ENCODE peak calls at places on chromosomes 3 and 15, in seven cellular contexts. One of them, this sample, is unnamed.

GRCh38 chr3:42505849-42506410 is 3.5 kb downstream of the VIPR1 start:
- DNase-seq in keratinocyte: no peak
- DNase-seq in psoas muscle: no peak
- DNase-seq in RPMI7951: no peak
- DNase-seq in iPS-NIHi11: no peak
- DNase-seq in occipital lobe: no peak
- DNase-seq in naive thymus-derived CD8-positive, alpha-beta T cell: no peak
- DNase-seq in this sample: no peak

GRCh38 chr15:75195122-75195765 is 6.4 kb upstream of the C15orf39 start:
- DNase-seq in naive thymus-derived CD8-positive, alpha-beta T cell: no peak
- DNase-seq in occipital lobe: no peak
- DNase-seq in keratinocyte: no peak
- DNase-seq in RPMI7951: no peak
- DNase-seq in psoas muscle: no peak
- DNase-seq in iPS-NIHi11: peak
- DNase-seq in this sample: no peak

GRCh38 chr15:65355173-65355982 is 22.4 kb downstream of the IGDCC3 start:
- DNase-seq in RPMI7951: no peak
- DNase-seq in keratinocyte: no peak
- DNase-seq in occipital lobe: peak
- DNase-seq in iPS-NIHi11: peak
- DNase-seq in psoas muscle: no peak
- DNase-seq in naive thymus-derived CD8-positive, alpha-beta T cell: no peak
- DNase-seq in this sample: no peak

GRCh38 chr15:29937956-29938355 is 115.7 kb upstream of the TJP1 start:
- DNase-seq in RPMI7951: peak
- DNase-seq in iPS-NIHi11: no peak
- DNase-seq in keratinocyte: no peak
- DNase-seq in occipital lobe: no peak
- DNase-seq in psoas muscle: no peak
- DNase-seq in naive thymus-derived CD8-positive, alpha-beta T cell: no peak
- DNase-seq in this sample: peak

GRCh38 chr3:36909181-36909580 is 35.7 kb downstream of the TRANK1 start:
- DNase-seq in naive thymus-derived CD8-positive, alpha-beta T cell: no peak
- DNase-seq in iPS-NIHi11: no peak
- DNase-seq in keratinocyte: no peak
- DNase-seq in RPMI7951: no peak
- DNase-seq in occipital lobe: no peak
- DNase-seq in psoas muscle: no peak
- DNase-seq in this sample: no peak

GRCh38 chr3:73188707-73189106 is 127.2 kb downstream of the EBLN2 start:
- DNase-seq in psoas muscle: no peak
- DNase-seq in naive thymus-derived CD8-positive, alpha-beta T cell: no peak
- DNase-seq in occipital lobe: no peak
- DNase-seq in keratinocyte: no peak
- DNase-seq in iPS-NIHi11: no peak
- DNase-seq in RPMI7951: no peak
- DNase-seq in this sample: no peak

GRCh38 chr3:8653800-8654408 is 9.3 kb upstream of the SSUH2 start:
- DNase-seq in iPS-NIHi11: no peak
- DNase-seq in occipital lobe: no peak
- DNase-seq in naive thymus-derived CD8-positive, alpha-beta T cell: no peak
- DNase-seq in keratinocyte: no peak
- DNase-seq in psoas muscle: no peak
- DNase-seq in RPMI7951: peak
- DNase-seq in this sample: no peak

GRCh38 chr15:36075333-36075732 is 504.1 kb upstream of the CDIN1 start:
- DNase-seq in psoas muscle: no peak
- DNase-seq in occipital lobe: no peak
- DNase-seq in naive thymus-derived CD8-positive, alpha-beta T cell: no peak
- DNase-seq in keratinocyte: no peak
- DNase-seq in iPS-NIHi11: no peak
- DNase-seq in RPMI7951: peak
- DNase-seq in this sample: peak

GRCh38 chr15:24861014-24861690 is 93.6 kb upstream of the SNRPN start:
- DNase-seq in psoas muscle: no peak
- DNase-seq in naive thymus-derived CD8-positive, alpha-beta T cell: no peak
- DNase-seq in iPS-NIHi11: no peak
- DNase-seq in RPMI7951: no peak
- DNase-seq in keratinocyte: no peak
- DNase-seq in occipital lobe: no peak
- DNase-seq in this sample: no peak

GRCh38 chr3:130901463-130902204 is 7.8 kb downstream of the ATP2C1 start:
- DNase-seq in occipital lobe: no peak
- DNase-seq in psoas muscle: no peak
- DNase-seq in naive thymus-derived CD8-positive, alpha-beta T cell: no peak
- DNase-seq in iPS-NIHi11: no peak
- DNase-seq in keratinocyte: no peak
- DNase-seq in RPMI7951: peak
- DNase-seq in this sample: no peak

GRCh38 chr3:59518268-59518667 is 468.4 kb upstream of the CFAP20DC start:
- DNase-seq in RPMI7951: no peak
- DNase-seq in iPS-NIHi11: no peak
- DNase-seq in occipital lobe: no peak
- DNase-seq in naive thymus-derived CD8-positive, alpha-beta T cell: no peak
- DNase-seq in keratinocyte: no peak
- DNase-seq in psoas muscle: no peak
- DNase-seq in this sample: no peak

GRCh38 chr3:57971975-57972374 is 36.2 kb upstream of the FLNB start:
- DNase-seq in naive thymus-derived CD8-positive, alpha-beta T cell: no peak
- DNase-seq in keratinocyte: no peak
- DNase-seq in RPMI7951: no peak
- DNase-seq in psoas muscle: no peak
- DNase-seq in iPS-NIHi11: no peak
- DNase-seq in occipital lobe: no peak
- DNase-seq in this sample: no peak

GRCh38 chr3:6035626-6036025 is 825.3 kb upstream of the GRM7 start:
- DNase-seq in naive thymus-derived CD8-positive, alpha-beta T cell: no peak
- DNase-seq in psoas muscle: no peak
- DNase-seq in RPMI7951: no peak
- DNase-seq in occipital lobe: no peak
- DNase-seq in iPS-NIHi11: no peak
- DNase-seq in keratinocyte: no peak
- DNase-seq in this sample: no peak

GRCh38 chr3:106617276-106617675 is 748.5 kb upstream of the CBLB start:
- DNase-seq in occipital lobe: no peak
- DNase-seq in psoas muscle: no peak
- DNase-seq in keratinocyte: no peak
- DNase-seq in RPMI7951: no peak
- DNase-seq in iPS-NIHi11: no peak
- DNase-seq in naive thymus-derived CD8-positive, alpha-beta T cell: no peak
- DNase-seq in this sample: peak

GRCh38 chr3:179671709-179672337 is 19.0 kb downstream of the USP13 start:
- DNase-seq in RPMI7951: peak
- DNase-seq in naive thymus-derived CD8-positive, alpha-beta T cell: no peak
- DNase-seq in occipital lobe: no peak
- DNase-seq in keratinocyte: no peak
- DNase-seq in iPS-NIHi11: no peak
- DNase-seq in psoas muscle: peak
- DNase-seq in this sample: no peak

GRCh38 chr15:74367296-74367854 is at the start of gene CYP11A1:
- DNase-seq in RPMI7951: no peak
- DNase-seq in psoas muscle: no peak
- DNase-seq in occipital lobe: no peak
- DNase-seq in naive thymus-derived CD8-positive, alpha-beta T cell: no peak
- DNase-seq in iPS-NIHi11: no peak
- DNase-seq in keratinocyte: no peak
- DNase-seq in this sample: no peak

GRCh38 chr3:183439510-183439909 is 11.1 kb upstream of the MCF2L2 start:
- DNase-seq in keratinocyte: no peak
- DNase-seq in psoas muscle: no peak
- DNase-seq in occipital lobe: no peak
- DNase-seq in RPMI7951: no peak
- DNase-seq in iPS-NIHi11: no peak
- DNase-seq in naive thymus-derived CD8-positive, alpha-beta T cell: no peak
- DNase-seq in this sample: no peak

GRCh38 chr3:50442940-50443579 is 60.4 kb downstream of the CACNA2D2 start:
- DNase-seq in keratinocyte: no peak
- DNase-seq in psoas muscle: no peak
- DNase-seq in occipital lobe: peak
- DNase-seq in naive thymus-derived CD8-positive, alpha-beta T cell: no peak
- DNase-seq in RPMI7951: no peak
- DNase-seq in iPS-NIHi11: no peak
- DNase-seq in this sample: no peak

GRCh38 chr3:69252631-69253030 is 130.2 kb upstream of the LMOD3 start:
- DNase-seq in RPMI7951: no peak
- DNase-seq in occipital lobe: no peak
- DNase-seq in keratinocyte: no peak
- DNase-seq in psoas muscle: no peak
- DNase-seq in naive thymus-derived CD8-positive, alpha-beta T cell: no peak
- DNase-seq in iPS-NIHi11: no peak
- DNase-seq in this sample: no peak

GRCh38 chr3:166052440-166052839 is 215.2 kb upstream of the BCHE start:
- DNase-seq in iPS-NIHi11: peak
- DNase-seq in keratinocyte: no peak
- DNase-seq in naive thymus-derived CD8-positive, alpha-beta T cell: no peak
- DNase-seq in RPMI7951: no peak
- DNase-seq in psoas muscle: no peak
- DNase-seq in occipital lobe: no peak
- DNase-seq in this sample: no peak